ENCODE peak calls at places on chromosomes 1 and 21, in seven cellular contexts. K is T-helper 2 cell; O is activated naive CD4-positive, alpha-beta T cell treated with anti-CD3 and anti-CD28 coated beads for 36 hours; C is lower leg skin; P is nephron progenitor cell; H is A549; R is stimulated activated naive CD8-positive, alpha-beta T cell treated with anti-CD3 and anti-CD28 coated beads, Interleukin-15, amount 100 ng/mL, for 72 hours. G is an unnamed sample.

GRCh38 chr1:239929317-239929716 is 162.4 kb upstream of the FMN2 start:
- DNase-seq in K (no peak), O (no peak), C (no peak), P (no peak), H (no peak), R (no peak), G (no peak)

GRCh38 chr1:73953611-73954010 is 244.4 kb downstream of the LRRIQ3 start:
- DNase-seq in K (no peak), O (no peak), C (no peak), P (no peak), H (no peak), R (no peak), G (no peak)

GRCh38 chr21:16285646-16286223 is 556.0 kb downstream of the USP25 start:
- DNase-seq in K (no peak), O (no peak), C (no peak), P (no peak), H (no peak), R (no peak), G (no peak)

GRCh38 chr1:98661544-98662353 is at the start of gene SNX7:
- DNase-seq in K (no peak), O (peak), C (peak), P (peak), H (peak), R (peak), G (peak)

GRCh38 chr1:160704250-160704649 is 7.4 kb downstream of the CD48 start:
- DNase-seq in K (no peak), O (no peak), C (no peak), P (no peak), H (no peak), R (no peak), G (peak)

GRCh38 chr1:229843627-229844238 is 217.7 kb downstream of the URB2 start:
- DNase-seq in K (no peak), O (peak), C (peak), P (no peak), H (peak), R (no peak), G (no peak)

GRCh38 chr1:20410555-20410954 is 75.5 kb downstream of the CAMK2N1 start:
- DNase-seq in K (no peak), O (no peak), C (no peak), P (no peak), H (no peak), R (no peak), G (no peak)

GRCh38 chr1:205939690-205940330 is 3.4 kb downstream of the SLC26A9 start:
- DNase-seq in K (no peak), O (no peak), C (no peak), P (peak), H (peak), R (no peak), G (no peak)

GRCh38 chr1:26851106-26851684 is 11.8 kb upstream of the SFN start:
- DNase-seq in K (no peak), O (no peak), C (no peak), P (no peak), H (no peak), R (no peak), G (no peak)

GRCh38 chr1:111707906-111708305 is 31.3 kb downstream of the INKA2 start:
- DNase-seq in K (no peak), O (no peak), C (no peak), P (no peak), H (no peak), R (no peak), G (no peak)

GRCh38 chr1:53057134-53057533 is 4.9 kb upstream of the PODN start:
- DNase-seq in K (no peak), O (no peak), C (no peak), P (no peak), H (no peak), R (no peak), G (no peak)

GRCh38 chr1:36128126-36128904 is 3.3 kb upstream of the COL8A2 start:
- DNase-seq in K (no peak), O (no peak), C (no peak), P (no peak), H (no peak), R (no peak), G (no peak)

GRCh38 chr1:6996371-6996770 is 211.1 kb downstream of the CAMTA1 start:
- DNase-seq in K (no peak), O (peak), C (no peak), P (no peak), H (no peak), R (peak), G (no peak)

G was measured in memory B cell.